ENCODE peak calls at places on chromosomes 13 and 19, in seven cellular contexts. K is heart right ventricle, U is Peyer's patch, P is transverse colon, S is fibroblast of lung, G is endothelial cell of umbilical vein, E is upper lobe of left lung. Q is an unnamed sample.
A peak's percentile ranks its signal among the peaks of the same experiment; 100 is the strongest.

GRCh38 chr13:45372189-45373115 is 31.5 kb upstream of the TPT1 start:
- DNase-seq in G (peak; percentile 31), P (no peak), K (no peak), E (no peak), S (no peak), U (no peak), Q (no peak)

GRCh38 chr13:30857018-30857417 is 49.1 kb upstream of the MEDAG start:
- DNase-seq in S (no peak), U (no peak), E (no peak), K (no peak), P (no peak), G (no peak), Q (no peak)

GRCh38 chr13:32267836-32268439 is 47.2 kb downstream of the ZAR1L start:
- DNase-seq in S (no peak), K (no peak), G (peak; percentile 47), P (peak; percentile 61), U (peak; percentile 28), E (no peak), Q (peak; percentile 37)

GRCh38 chr13:45215392-45216077 is 14.7 kb upstream of the KCTD4 start:
- DNase-seq in K (no peak), E (no peak), G (no peak), S (no peak), U (no peak), P (no peak), Q (no peak)

GRCh38 chr13:99199541-99200432 is 867 bp upstream of the UBAC2 start:
- DNase-seq in E (no peak), K (no peak), P (no peak), U (no peak), G (peak; percentile 39), S (peak; percentile 22), Q (no peak)

GRCh38 chr19:35318679-35319448 is 10.1 kb upstream of the CD22 start:
- DNase-seq in P (peak; percentile 16), G (peak; percentile 48), E (peak; percentile 62), S (peak; percentile 29), U (peak; percentile 51), K (peak; percentile 37), Q (no peak)

GRCh38 chr13:73341748-73342147 is 282.9 kb downstream of the KLF5 start:
- DNase-seq in P (no peak), S (peak; percentile 85), E (no peak), K (no peak), U (no peak), G (peak; percentile 12), Q (no peak)

GRCh38 chr19:4058696-4059492 is 7.8 kb downstream of the ZBTB7A start:
- DNase-seq in S (no peak), P (peak; percentile 40), K (no peak), E (peak; percentile 86), G (no peak), U (no peak), Q (peak; percentile 95)

GRCh38 chr19:15977193-15977592 is 28.4 kb downstream of the OR10H4 start:
- DNase-seq in E (no peak), G (no peak), P (no peak), S (no peak), K (no peak), U (no peak), Q (no peak)

GRCh38 chr13:113927661-113928581 is 46.0 kb downstream of the C13orf46 start:
- DNase-seq in G (no peak), U (no peak), P (peak; percentile 37), E (peak; percentile 81), K (no peak), S (peak; percentile 90), Q (peak; percentile 3)

GRCh38 chr19:29889702-29890101 is 52.3 kb upstream of the URI1 start:
- DNase-seq in E (no peak), G (no peak), K (no peak), P (no peak), U (no peak), S (no peak), Q (no peak)

GRCh38 chr13:75715598-75716523 is 79.7 kb downstream of the LMO7 start:
- DNase-seq in G (peak; percentile 37), S (no peak), K (no peak), E (no peak), P (no peak), U (no peak), Q (no peak)

GRCh38 chr19:29690842-29691241 is 24.2 kb downstream of the C19orf12 start:
- DNase-seq in G (peak; percentile 16), K (no peak), S (peak; percentile 34), U (no peak), P (no peak), E (no peak), Q (peak; percentile 59)

GRCh38 chr13:110108348-110109139 is 198.4 kb downstream of the COL4A1 start:
- DNase-seq in P (peak; percentile 59), S (peak; percentile 86), K (peak; percentile 81), G (peak; percentile 46), E (peak; percentile 63), U (no peak), Q (peak; percentile 94)

GRCh38 chr19:11694533-11695439 is 44.0 kb downstream of the ZNF823 start:
- DNase-seq in G (peak; percentile 93), E (peak; percentile 96), U (peak; percentile 81), S (peak; percentile 87), P (peak; percentile 97), K (peak; percentile 96), Q (peak; percentile 99)
- H3K27me3 ChIP-seq in G (no peaks in the 10 kb centered on the region), E (no peaks in the 10 kb centered on the region), U (no peaks in the 10 kb centered on the region), S (no peaks in the 10 kb centered on the region), P (no peaks in the 10 kb centered on the region), K (no peaks in the 10 kb centered on the region), Q (no peaks in the 10 kb centered on the region)

DNA sequence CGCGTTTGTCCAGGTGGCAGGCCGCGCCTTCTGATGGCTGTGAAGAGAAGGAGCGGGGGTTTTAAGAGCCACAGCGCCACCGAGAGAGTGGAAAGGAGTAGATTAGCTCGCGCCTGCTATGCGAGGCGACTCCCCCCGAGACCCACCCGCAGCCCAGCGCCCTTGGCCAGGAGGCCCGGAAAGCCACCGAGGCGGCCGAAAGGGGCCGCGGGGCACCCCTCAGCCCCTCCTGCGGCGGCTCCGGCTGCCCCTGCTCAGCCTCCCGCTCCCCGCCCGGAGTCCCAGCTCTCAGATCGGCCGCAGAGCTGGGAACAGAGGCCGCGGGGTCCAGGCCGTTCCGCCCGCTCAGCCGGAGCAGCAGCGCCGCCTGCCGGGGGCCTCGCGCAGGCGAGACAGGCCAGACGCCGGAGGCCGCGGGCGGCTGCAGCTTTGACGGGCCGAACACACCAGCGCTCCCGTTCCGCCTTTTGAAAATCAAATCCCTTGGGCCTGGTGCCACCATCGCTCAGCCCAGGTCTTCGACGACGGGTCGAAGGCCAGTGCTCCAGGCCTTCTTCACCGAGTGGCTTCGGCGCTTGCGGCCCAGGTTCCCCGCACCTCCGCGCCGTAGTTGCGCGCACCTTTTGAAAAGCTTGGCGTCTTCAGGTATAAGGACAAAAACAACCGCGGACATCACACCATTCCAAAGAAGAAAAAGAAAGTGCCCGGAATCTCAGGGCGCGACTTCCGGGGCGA is 15.3 kb downstream of the CDX2 start:
- DNase-seq in K (peak; percentile 74), G (peak; percentile 64), P (peak; percentile 87), E (peak; percentile 96), U (peak; percentile 37), S (peak; percentile 47), Q (peak; percentile 87)
- TF ChIP-seq CTCF in K (peak; percentile 82), G (peak; percentile 95), P (peak; percentile 98), E (peak; percentile 83), U (peak; percentile 44), S (peak; percentile 89), Q (peak; percentile 96)

GRCh38 chr13:46621133-46621532 is 68.2 kb downstream of the LRCH1 start:
- DNase-seq in E (no peak), S (no peak), U (no peak), G (peak; percentile 23), K (no peak), P (no peak), Q (no peak)

GRCh38 chr13:46624353-46624752 is 71.4 kb downstream of the LRCH1 start:
- DNase-seq in E (no peak), S (no peak), G (no peak), U (no peak), P (no peak), K (no peak), Q (no peak)

GRCh38 chr13:46622918-46623256 is 69.9 kb downstream of the LRCH1 start:
- DNase-seq in U (no peak), G (no peak), P (peak; percentile 41), K (no peak), E (no peak), S (peak; percentile 70), Q (peak; percentile 81)

GRCh38 chr13:46620029-46620428 is 67.1 kb downstream of the LRCH1 start:
- DNase-seq in U (no peak), P (no peak), K (no peak), G (no peak), S (no peak), E (no peak), Q (no peak)

GRCh38 chr13:46622013-46622917 is 69.3 kb downstream of the LRCH1 start:
- DNase-seq in E (no peak), K (no peak), P (no peak), S (no peak), G (no peak), U (no peak), Q (no peak)
- H3K4me3 ChIP-seq in E (no peak overlapping the region), K (no peak overlapping the region), P (no peak overlapping the region), S (no peak overlapping the region), G (no peak overlapping the region), U (no peak overlapping the region), Q (peak overlapping the region; percentile 30)

DNA sequence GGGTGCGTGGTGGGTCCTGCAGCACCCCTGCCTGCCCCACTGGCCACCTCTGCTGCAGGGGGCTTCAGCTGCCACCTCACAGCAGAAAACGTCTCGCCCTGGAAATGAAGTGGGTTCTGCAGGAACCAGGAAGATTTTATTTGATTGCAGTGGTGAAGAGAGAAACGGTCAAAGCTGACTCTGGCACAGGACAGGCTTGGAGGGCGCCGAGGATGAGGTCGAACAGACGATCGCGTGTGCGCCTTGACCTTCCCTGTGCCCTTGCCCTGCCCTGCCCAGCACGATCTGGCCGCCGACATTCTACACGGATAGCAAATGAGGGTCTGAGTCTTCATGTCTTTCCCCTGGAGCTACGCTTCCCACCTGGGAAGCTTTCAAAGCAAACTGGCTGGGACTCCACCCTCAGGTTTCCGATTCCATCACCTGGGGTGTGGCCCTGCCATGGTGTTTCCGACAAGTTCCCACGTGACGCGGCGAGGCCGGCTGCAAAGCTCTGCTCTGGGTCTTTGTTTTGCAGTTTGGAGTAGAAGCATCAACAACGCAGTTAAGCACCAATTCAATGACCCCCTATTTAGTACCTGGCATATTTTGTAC is 50.3 kb upstream of the TUBGCP3 start:
- DNase-seq in K (no peak), U (no peak), G (no peak), E (no peak), P (no peak), S (no peak), Q (no peak)
- H3K27me3 ChIP-seq in K (peaks cover 32% of the 10 kb centered on the region), U (no peaks in the 10 kb centered on the region), G (peaks cover 32% of the 10 kb centered on the region), E (no peaks in the 10 kb centered on the region), P (peaks cover 55% of the 10 kb centered on the region), S (peaks cover 8% of the 10 kb centered on the region), Q (peaks cover 7% of the 10 kb centered on the region)